ENCODE peak calls at places on chromosome 5, in eight cellular contexts. M is psoas muscle; T is dorsolateral prefrontal cortex; U is AG10803; K is uterus; L is CD8-positive, alpha-beta T cell; Z is GM20000; P is GM13976. R is an unnamed sample.

GRCh38 chr5:617896-618295 is 5.8 kb downstream of the CEP72 start:
- DNase-seq in M (no peak), T (no peak), U (no peak), K (no peak), L (no peak), Z (no peak), P (no peak), R (peak; percentile 12)

GRCh38 chr5:132009706-132010405 is 1.6 kb downstream of the ACSL6 start:
- DNase-seq in M (no peak), T (peak; percentile 13), U (no peak), K (no peak), L (no peak), Z (no peak), P (no peak), R (peak; percentile 33)

GRCh38 chr5:151086905-151087360 is 6.1 kb upstream of the TNIP1 start:
- DNase-seq in M (no peak), T (no peak), U (no peak), K (no peak), L (peak; percentile 29), Z (peak; percentile 77), P (peak; percentile 83), R (no peak)

GRCh38 chr5:180343110-180343845 is 9.9 kb downstream of the GFPT2 start:
- DNase-seq in M (no peak), T (no peak), U (peak; percentile 73), K (peak; percentile 47), L (no peak), Z (no peak), P (no peak), R (no peak)

GRCh38 chr5:77957-78804 is 13.8 kb upstream of the PLEKHG4B start:
- DNase-seq in M (no peak), T (no peak), U (peak; percentile 45), K (no peak), L (no peak), Z (no peak), P (peak; percentile 63), R (no peak)

GRCh38 chr5:5335708-5336211 is 86.7 kb upstream of the ICE1 start:
- DNase-seq in M (no peak), T (no peak), U (peak; percentile 54), K (no peak), L (no peak), Z (no peak), P (no peak), R (no peak)

GRCh38 chr5:140648132-140648432 is 453 bp downstream of the IK start:
- DNase-seq in M (no peak), T (no peak), U (no peak), K (no peak), L (no peak), Z (peak; percentile 37), P (no peak), R (no peak)

GRCh38 chr5:19322716-19323485 is 665.1 kb downstream of the CDH18 start:
- DNase-seq in M (no peak), T (no peak), U (no peak), K (no peak), L (no peak), Z (no peak), P (no peak), R (no peak)

GRCh38 chr5:115324021-115324420 is 27.6 kb upstream of the CCDC112 start:
- DNase-seq in M (no peak), T (no peak), U (no peak), K (no peak), L (no peak), Z (no peak), P (no peak), R (no peak)

GRCh38 chr5:29777373-29777772 is 1416.1 kb upstream of the CDH6 start:
- DNase-seq in M (no peak), T (no peak), U (no peak), K (no peak), L (no peak), Z (no peak), P (no peak), R (no peak)

GRCh38 chr5:177546262-177546741 is 8.1 kb downstream of the FAM193B start:
- DNase-seq in M (peak; percentile 60), T (no peak), U (peak; percentile 99), K (peak; percentile 75), L (no peak), Z (no peak), P (no peak), R (peak; percentile 82)

GRCh38 chr5:131863700-131864099 is 66.9 kb upstream of the FNIP1 start:
- DNase-seq in M (no peak), T (no peak), U (no peak), K (no peak), L (no peak), Z (no peak), P (no peak), R (no peak)

GRCh38 chr5:123814796-123815479 is 303.0 kb downstream of the CSNK1G3 start:
- DNase-seq in M (no peak), T (no peak), U (peak; percentile 31), K (no peak), L (no peak), Z (no peak), P (no peak), R (no peak)

GRCh38 chr5:170721681-170722080 is 61.8 kb upstream of the GABRP start:
- DNase-seq in M (no peak), T (no peak), U (no peak), K (no peak), L (no peak), Z (no peak), P (no peak), R (no peak)

GRCh38 chr5:138230981-138231589 is 18.0 kb upstream of the CDC23 start:
- DNase-seq in M (no peak), T (no peak), U (peak; percentile 16), K (no peak), L (no peak), Z (no peak), P (no peak), R (no peak)

GRCh38 chr5:73487815-73488214 is 10.4 kb upstream of the BTF3 start:
- DNase-seq in M (no peak), T (no peak), U (no peak), K (no peak), L (no peak), Z (no peak), P (no peak), R (no peak)

GRCh38 chr5:123787136-123787535 is 275.2 kb downstream of the CSNK1G3 start:
- DNase-seq in M (no peak), T (no peak), U (no peak), K (no peak), L (no peak), Z (no peak), P (no peak), R (no peak)

GRCh38 chr5:144478532-144478931 is 307.9 kb downstream of the KCTD16 start:
- DNase-seq in M (no peak), T (no peak), U (no peak), K (no peak), L (no peak), Z (no peak), P (no peak), R (no peak)

GRCh38 chr5:52878671-52879070 is 91.0 kb downstream of the ITGA1 start:
- DNase-seq in M (no peak), T (no peak), U (no peak), K (no peak), L (no peak), Z (no peak), P (no peak), R (no peak)

GRCh38 chr5:152625696-152626095 is 220.6 kb upstream of the NMUR2 start:
- DNase-seq in M (no peak), T (no peak), U (no peak), K (no peak), L (no peak), Z (no peak), P (no peak), R (no peak)
- TF ChIP-seq CTCF in M (no peak), T (no peak), U (no peak), K (no peak), L (no peak), Z (no peak), P (no peak), R (no peak)

GRCh38 chr5:136805466-136805865 is 440.1 kb upstream of the TRPC7 start:
- DNase-seq in M (no peak), T (no peak), U (no peak), K (no peak), L (no peak), Z (no peak), P (no peak), R (no peak)

GRCh38 chr5:136799806-136800372 is 434.5 kb upstream of the TRPC7 start:
- DNase-seq in M (no peak), T (no peak), U (no peak), K (no peak), L (no peak), Z (no peak), P (no peak), R (no peak)

DNA sequence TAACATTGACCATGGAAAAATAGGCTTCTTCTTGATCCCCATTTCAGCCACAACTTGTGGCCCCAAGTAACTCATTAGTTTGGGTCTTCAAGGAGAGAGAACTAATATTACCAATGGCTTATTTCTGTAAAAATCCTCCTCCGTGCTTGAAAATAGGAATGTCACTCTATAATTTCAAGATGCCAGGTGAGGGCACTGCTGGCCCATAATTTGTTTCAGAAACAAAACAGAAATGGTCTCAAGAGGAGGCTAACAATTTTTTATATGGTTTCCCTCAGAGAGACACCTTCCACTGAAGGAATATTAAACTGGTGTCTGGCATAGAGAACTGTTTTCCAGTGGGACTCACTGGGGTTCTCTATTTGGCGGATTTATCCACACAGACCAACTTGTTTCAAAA is 437.0 kb upstream of the TRPC7 start:
- DNase-seq in M (no peak), T (peak; percentile 37), U (peak; percentile 43), K (no peak), L (no peak), Z (no peak), P (no peak), R (no peak)
- TF ChIP-seq CTCF in M (peak; percentile 40), T (peak; percentile 56), U (peak; percentile 59), K (peak; percentile 29), L (no peak), Z (no peak), P (no peak), R (peak; percentile 15)

DNA sequence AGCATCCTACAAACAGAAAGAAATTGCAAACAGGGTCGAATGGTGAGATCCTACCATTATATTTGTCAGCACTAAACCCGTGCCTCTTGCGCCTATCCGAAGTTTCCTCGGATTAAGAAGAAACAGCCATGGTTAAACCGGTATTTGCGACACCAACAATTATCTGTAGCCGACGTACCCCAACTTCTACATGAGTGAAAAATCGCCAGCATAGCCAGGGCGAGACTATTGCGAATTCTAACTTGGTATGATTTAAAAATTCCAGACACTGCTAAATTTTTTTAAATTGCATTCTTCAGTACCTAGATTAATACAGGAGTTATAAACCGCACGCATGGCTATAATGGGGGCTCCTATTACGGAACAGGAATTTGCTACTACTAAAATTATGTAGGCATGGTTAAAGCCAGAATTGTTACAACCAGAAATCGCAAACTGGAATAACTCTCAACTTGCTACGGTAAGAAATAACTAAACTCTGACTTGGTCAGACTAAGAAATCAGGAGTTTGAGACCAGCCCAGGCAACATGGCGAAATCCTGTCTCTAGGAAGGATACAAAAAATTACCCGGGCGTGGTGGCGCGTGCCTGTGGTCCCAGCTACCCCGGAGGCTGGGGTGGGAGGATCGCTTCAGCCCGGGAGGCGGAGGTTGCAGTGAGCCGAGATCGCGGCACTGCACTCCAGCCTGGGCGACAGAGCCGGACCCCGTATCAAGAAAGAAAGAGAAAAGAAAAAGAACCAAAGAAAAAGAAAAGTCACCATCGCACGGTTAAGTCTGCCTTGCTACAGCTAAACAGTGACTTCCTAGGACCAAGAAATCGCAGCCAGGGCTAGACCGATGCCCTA is 25.5 kb upstream of the ANXA2R start:
- DNase-seq in M (peak; percentile 78), T (no peak), U (peak; percentile 82), K (peak; percentile 55), L (peak; percentile 21), Z (no peak), P (no peak), R (peak; percentile 64)
- TF ChIP-seq CTCF in M (no peak), T (no peak), U (no peak), K (no peak), L (no peak), Z (no peak), P (no peak), R (no peak)

GRCh38 chr5:154191467-154192261 is 1.1 kb downstream of the GALNT10 start:
- DNase-seq in M (no peak), T (peak; percentile 35), U (peak; percentile 45), K (no peak), L (no peak), Z (peak; percentile 29), P (no peak), R (no peak)
- TF ChIP-seq CTCF in M (no peak), T (no peak), U (peak; percentile 27), K (no peak), L (no peak), Z (no peak), P (no peak), R (no peak)